ENCODE peak calls at places on chromosomes 12 and 14, in six cellular contexts. N, W, J, Q, U and K are unnamed samples.

GRCh38 chr12:49187184-49187583 is 1.7 kb downstream of the TUBA1A start:
- DNase-seq in Q (no peak), U (peak), J (peak), W (peak), N (peak), K (peak)

GRCh38 chr14:65224799-65225198 is 122.5 kb upstream of the MAX start:
- DNase-seq in N (peak), Q (no peak), U (peak), J (no peak), W (no peak), K (no peak)

GRCh38 chr14:72521045-72521444 is 372.9 kb downstream of the DPF3 start:
- DNase-seq in Q (no peak), J (no peak), N (no peak), W (no peak), U (no peak), K (no peak)

GRCh38 chr14:76784881-76785280 is 23.6 kb downstream of the VASH1 start:
- DNase-seq in J (peak), N (peak), Q (peak), U (peak), W (no peak), K (peak)

GRCh38 chr14:92863281-92863680 is 59.7 kb upstream of the CHGA start:
- DNase-seq in W (no peak), Q (peak), J (no peak), U (no peak), N (no peak), K (no peak)

GRCh38 chr12:26636710-26637328 is 196.2 kb downstream of the ITPR2 start:
- DNase-seq in Q (no peak), U (peak), J (no peak), W (no peak), N (peak), K (peak)

GRCh38 chr12:124539084-124540041 is 28.0 kb downstream of the NCOR2 start:
- DNase-seq in Q (no peak), N (no peak), W (no peak), U (no peak), J (no peak), K (no peak)

GRCh38 chr12:87772401-87772800 is 256.8 kb downstream of the C12orf50 start:
- DNase-seq in U (no peak), Q (no peak), J (no peak), N (no peak), W (no peak), K (no peak)

GRCh38 chr14:68638056-68638816 is 154.6 kb downstream of the ZFP36L1 start:
- DNase-seq in N (no peak), U (no peak), Q (peak), J (no peak), W (no peak), K (peak)

GRCh38 chr12:116594325-116595038 is 35.3 kb downstream of the MAP1LC3B2 start:
- DNase-seq in U (no peak), Q (no peak), J (peak), N (no peak), W (no peak), K (no peak)

GRCh38 chr12:86230516-86231146 is 25.6 kb downstream of the MGAT4C start:
- DNase-seq in Q (no peak), U (peak), N (peak), W (no peak), J (no peak), K (no peak)

GRCh38 chr14:65286443-65286842 is 126.1 kb upstream of the FUT8 start:
- DNase-seq in Q (no peak), W (no peak), J (no peak), N (peak), U (peak), K (no peak)

GRCh38 chr14:39998114-39998513 is 565.9 kb upstream of the FBXO33 start:
- DNase-seq in J (no peak), Q (no peak), N (no peak), W (no peak), U (no peak), K (no peak)

GRCh38 chr14:105748204-105748578 is 221.8 kb downstream of the TMEM121 start:
- DNase-seq in J (peak), W (peak), N (no peak), Q (no peak), U (no peak), K (no peak)

GRCh38 chr12:53954694-53955035 is at the start of gene HOXC12:
- DNase-seq in N (no peak), Q (no peak), W (no peak), J (no peak), U (no peak), K (no peak)

GRCh38 chr14:52258783-52259182 is 8.7 kb upstream of the PTGDR start:
- DNase-seq in J (no peak), U (no peak), W (no peak), N (no peak), Q (no peak), K (no peak)

GRCh38 chr14:68800361-68800760 is 7.5 kb upstream of the ZFP36L1 start:
- DNase-seq in N (peak), U (peak), W (no peak), J (no peak), Q (no peak), K (no peak)

GRCh38 chr14:90797451-90797850 is 18.8 kb downstream of the TTC7B start:
- DNase-seq in J (no peak), Q (no peak), N (peak), W (no peak), U (peak), K (no peak)

GRCh38 chr12:108690191-108690518 is 41.2 kb downstream of the CORO1C start:
- DNase-seq in N (no peak), U (no peak), Q (no peak), J (no peak), W (no peak), K (no peak)
- H3K4me3 ChIP-seq in N (no peak), U (no peak), Q (no peak), J (no peak), W (peak), K (no peak)

GRCh38 chr12:64757778-64758177 is 1.4 kb downstream of the GNS start:
- DNase-seq in J (no peak), W (no peak), N (no peak), U (no peak), Q (peak), K (no peak)
- H3K4me3 ChIP-seq in J (no peak), W (peak), N (no peak), U (no peak), Q (no peak), K (no peak)

DNA sequence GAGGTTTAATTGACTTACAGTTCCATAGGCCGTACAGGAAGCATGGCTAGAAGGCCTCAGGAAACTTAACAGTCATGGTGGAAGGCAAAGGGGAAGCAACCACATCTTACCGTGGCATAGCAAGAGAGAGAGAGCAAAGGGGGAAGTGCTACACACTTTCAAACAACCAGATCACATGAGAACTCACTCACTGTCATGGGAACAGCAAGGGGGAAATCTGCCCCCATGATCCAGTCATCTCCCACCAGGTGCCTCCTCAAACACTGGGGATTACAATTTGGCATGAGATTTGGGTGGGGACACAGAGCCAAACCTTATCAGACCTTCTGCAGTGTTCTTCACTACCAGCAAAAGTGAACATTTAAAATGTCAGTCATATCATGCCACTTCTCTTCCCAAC is 58.9 kb downstream of the USP15 start:
- DNase-seq in U (no peak), N (no peak), J (no peak), Q (no peak), W (no peak), K (no peak)
- H3K4me3 ChIP-seq in U (no peak), N (no peak), J (no peak), Q (no peak), W (no peak), K (no peak)

DNA sequence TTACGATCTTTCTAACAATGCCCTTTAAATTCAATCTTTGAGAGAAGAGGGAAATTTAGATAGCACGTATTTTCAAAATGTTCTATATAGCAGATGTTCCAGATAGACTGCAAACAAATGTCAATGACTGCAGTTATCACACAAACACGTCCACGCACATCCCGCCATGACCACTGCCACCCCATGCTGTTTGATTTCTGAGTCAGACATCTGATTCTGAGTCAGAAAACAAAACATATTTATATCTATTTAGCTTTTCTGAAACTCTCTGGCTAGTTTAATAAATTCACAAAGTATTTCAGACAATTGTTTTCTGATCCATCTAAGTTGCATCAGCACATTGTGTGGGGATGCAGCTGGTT is 105.9 kb upstream of the BCAT1 start:
- DNase-seq in U (no peak), Q (no peak), N (no peak), J (no peak), W (no peak), K (no peak)
- H3K4me3 ChIP-seq in U (no peak), Q (no peak), N (no peak), J (no peak), W (peak), K (no peak)

DNA sequence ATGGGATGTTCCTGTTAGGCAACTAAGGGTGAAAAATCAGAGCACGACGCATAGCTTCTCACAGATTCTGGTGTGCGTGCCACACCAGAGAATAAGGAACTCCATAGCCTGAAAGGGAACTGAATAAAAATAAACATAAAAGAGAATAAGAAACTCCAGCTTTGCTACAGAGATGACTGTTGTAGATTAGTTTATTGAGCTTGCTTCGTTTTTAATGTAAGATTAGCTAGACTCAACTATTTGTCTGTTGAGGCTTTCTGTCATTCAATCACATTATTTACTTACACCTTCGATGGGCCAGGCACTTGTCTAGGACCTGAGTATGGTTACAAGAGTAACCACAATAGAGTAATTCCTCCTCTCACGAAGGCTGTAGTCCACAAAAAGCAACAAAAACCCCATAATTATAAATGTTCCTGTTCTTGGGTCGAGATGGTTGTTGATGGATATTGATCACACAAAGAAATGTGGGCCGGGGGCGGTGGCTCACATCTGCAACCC is 807 bp upstream of the ZCCHC8 start:
- DNase-seq in J (no peak), Q (no peak), U (no peak), N (no peak), W (no peak), K (no peak)
- H3K4me3 ChIP-seq in J (no peak), Q (no peak), U (no peak), N (no peak), W (peak), K (no peak)

DNA sequence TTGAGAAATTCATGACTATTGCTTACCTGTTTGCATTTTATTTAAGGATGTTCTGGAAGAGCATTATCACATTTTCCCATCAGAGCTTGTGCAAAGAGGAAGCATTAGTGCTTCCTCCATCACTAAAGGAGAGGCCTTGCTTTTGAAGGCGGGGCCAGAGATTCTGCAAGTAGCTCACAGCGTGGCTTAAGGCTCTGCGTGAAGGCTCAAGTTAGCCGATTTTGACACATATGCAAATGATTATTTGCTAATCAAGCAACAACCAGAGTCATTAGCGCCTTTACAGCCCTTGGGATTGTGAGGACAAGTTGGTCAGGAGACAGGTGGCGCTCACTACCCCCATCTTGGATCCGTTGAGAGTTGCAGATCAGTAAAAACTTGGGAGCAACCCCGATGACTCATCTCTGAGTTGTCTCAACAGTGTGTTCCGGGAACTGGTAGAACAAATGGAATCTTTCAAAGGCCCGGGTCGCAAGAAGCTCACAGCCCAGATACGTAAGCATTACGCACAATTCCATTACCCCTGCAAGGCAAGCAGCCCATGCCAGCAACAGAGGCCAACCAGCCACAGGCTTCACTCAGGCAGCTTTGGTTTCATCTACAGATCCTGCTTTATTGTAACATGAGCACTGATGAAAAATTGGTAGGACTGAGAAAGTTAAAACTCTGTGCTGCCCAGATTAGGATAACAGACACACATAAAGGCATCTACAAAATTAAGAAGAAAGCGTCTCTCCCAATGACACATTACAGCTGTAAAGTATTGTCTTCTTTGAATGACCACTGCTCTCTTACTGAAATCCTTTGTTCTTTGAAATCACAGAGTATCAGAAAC is 34.9 kb upstream of the SPTSSA start:
- DNase-seq in U (peak), N (peak), W (peak), J (peak), Q (peak), K (peak)
- H3K4me3 ChIP-seq in U (no peak), N (no peak), W (no peak), J (no peak), Q (no peak), K (no peak)

DNA sequence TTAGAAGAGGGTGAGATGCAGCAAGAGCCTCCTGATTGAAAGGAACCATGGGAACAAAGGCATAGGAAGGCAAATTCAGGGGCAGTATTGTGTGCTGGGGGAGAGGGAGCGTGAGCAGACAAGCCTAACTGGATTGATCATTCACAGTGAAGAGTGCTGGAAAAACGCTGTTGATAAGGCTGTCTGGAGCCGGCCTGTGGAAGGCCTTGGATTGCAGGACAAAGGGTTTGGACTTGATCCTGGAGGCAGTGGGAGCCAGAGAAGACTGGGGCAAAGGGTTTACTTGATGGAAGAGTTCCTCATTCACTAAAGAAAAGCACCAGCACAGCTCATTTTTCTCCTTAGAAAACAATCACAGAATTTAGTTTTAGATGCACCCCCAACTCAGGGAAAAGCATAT is 160.5 kb downstream of the PAH start:
- DNase-seq in N (peak), W (no peak), U (peak), J (peak), Q (no peak), K (no peak)
- H3K4me3 ChIP-seq in N (no peak), W (no peak), U (no peak), J (no peak), Q (no peak), K (no peak)

DNA sequence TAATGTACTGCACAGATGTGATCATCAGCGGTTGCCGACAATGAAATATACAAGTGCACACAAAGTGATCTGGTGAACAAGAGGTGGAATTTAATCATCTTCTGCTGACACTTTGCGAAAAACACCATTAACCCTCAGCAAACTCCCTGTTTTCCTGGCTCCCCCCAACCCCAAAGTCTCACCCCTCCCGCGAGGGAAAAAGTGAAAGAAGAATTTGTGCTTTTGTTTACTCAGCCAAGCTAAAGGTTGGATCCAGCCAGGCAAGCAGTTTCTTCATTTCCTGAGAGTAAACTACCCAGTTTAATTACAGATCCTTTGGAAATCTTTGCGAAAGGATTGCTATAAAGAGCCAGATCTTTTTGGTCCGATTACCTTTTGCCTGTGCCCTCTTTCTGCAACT is 3.2 kb upstream of the LMO3 start:
- DNase-seq in J (no peak), Q (peak), W (no peak), N (no peak), U (no peak), K (no peak)
- H3K4me3 ChIP-seq in J (no peak), Q (no peak), W (no peak), N (peak), U (peak), K (no peak)

GRCh38 chr12:123076604-123077297 is 74.1 kb downstream of the PITPNM2 start:
- DNase-seq in N (no peak), U (no peak), J (no peak), W (no peak), Q (peak), K (no peak)
- H3K4me3 ChIP-seq in N (no peak), U (no peak), J (no peak), W (no peak), Q (no peak), K (no peak)